ENCODE peak calls at places on chromosomes 13 and 19, in nine cellular contexts. K is gastrocnemius medialis, T is IMR-90, Q is A549, Z is uterus, I is stomach, J is adrenal gland, R is right lobe of liver, L is transverse colon. D is an unnamed sample.
A peak's percentile ranks its signal among the peaks of the same experiment; 100 is the strongest.

GRCh38 chr13:33761744-33762143 is 56.2 kb upstream of the RFC3 start:
- DNase-seq in I (no peak), L (no peak), R (no peak), Z (no peak), K (no peak), Q (peak; percentile 26), J (peak; percentile 51), T (no peak), D (no peak)

GRCh38 chr19:19306191-19306590 is 14.1 kb downstream of the SUGP1 start:
- DNase-seq in I (no peak), Q (no peak), K (no peak), J (no peak), R (no peak), Z (no peak), T (no peak), L (no peak), D (no peak)

GRCh38 chr13:81671103-81671502 is 1330.2 kb upstream of the SPRY2 start:
- DNase-seq in J (no peak), R (no peak), K (no peak), Q (no peak), L (no peak), T (no peak), Z (no peak), I (no peak), D (no peak)

GRCh38 chr13:93953856-93954255 is 525.6 kb downstream of the DCT start:
- DNase-seq in Z (no peak), Q (no peak), R (no peak), J (no peak), K (no peak), T (no peak), I (no peak), L (no peak), D (no peak)

GRCh38 chr19:33603377-33603776 is 18.4 kb upstream of the CHST8 start:
- DNase-seq in I (no peak), K (no peak), Z (no peak), R (no peak), L (no peak), J (no peak), T (no peak), Q (no peak), D (no peak)

GRCh38 chr13:85565652-85566051 is 233.6 kb downstream of the SLITRK6 start:
- DNase-seq in T (peak; percentile 28), R (no peak), Q (no peak), Z (no peak), J (no peak), K (no peak), I (no peak), L (no peak), D (no peak)

GRCh38 chr13:72255908-72256307 is 388.9 kb upstream of the DACH1 start:
- DNase-seq in Z (no peak), T (no peak), I (no peak), L (peak; percentile 42), R (no peak), J (peak; percentile 35), K (no peak), Q (peak; percentile 19), D (peak; percentile 65)

GRCh38 chr19:30450945-30451344 is 78.8 kb downstream of the ZNF536 start:
- DNase-seq in R (no peak), Q (no peak), Z (no peak), I (no peak), L (no peak), T (no peak), K (no peak), J (peak; percentile 16), D (no peak)

GRCh38 chr19:14434543-14435319 is 1.6 kb downstream of the PKN1 start:
- DNase-seq in T (peak; percentile 72), L (peak; percentile 59), J (peak; percentile 90), I (peak; percentile 71), Z (peak; percentile 72), Q (peak; percentile 73), R (peak; percentile 69), K (peak; percentile 10), D (peak; percentile 41)

GRCh38 chr13:106752584-106753202 is 184.8 kb upstream of the ARGLU1 start:
- DNase-seq in Q (no peak), I (no peak), T (no peak), K (no peak), Z (no peak), L (no peak), R (no peak), J (no peak), D (no peak)

GRCh38 chr13:76754414-76754813 is 131.8 kb downstream of the KCTD12 start:
- DNase-seq in Q (no peak), T (peak; percentile 60), K (peak; percentile 10), R (no peak), J (no peak), Z (no peak), I (no peak), L (no peak), D (peak; percentile 23)

GRCh38 chr13:113776231-113777125 is 17.5 kb downstream of the TMEM255B start:
- DNase-seq in R (no peak), Z (no peak), T (no peak), Q (no peak), K (no peak), J (no peak), I (peak; percentile 20), L (no peak), D (no peak)

GRCh38 chr19:20247016-20247683 is 80.1 kb downstream of the ZNF486 start:
- DNase-seq in Z (peak; percentile 48), I (peak; percentile 51), L (no peak), T (no peak), J (peak; percentile 21), K (no peak), Q (no peak), R (no peak), D (peak; percentile 54)

GRCh38 chr19:43789029-43789428 is 8.3 kb upstream of the KCNN4 start:
- DNase-seq in Z (no peak), I (no peak), R (no peak), L (no peak), T (peak; percentile 56), J (no peak), Q (peak; percentile 42), K (no peak), D (no peak)

GRCh38 chr19:45569619-45570421 is 14.8 kb downstream of the OPA3 start:
- DNase-seq in Q (peak; percentile 76), K (peak; percentile 48), L (peak; percentile 87), Z (no peak), J (peak; percentile 66), I (peak; percentile 76), T (no peak), R (peak; percentile 82), D (peak; percentile 67)

GRCh38 chr19:2003901-2004300 is 11.6 kb downstream of the BTBD2 start:
- DNase-seq in J (no peak), I (no peak), K (no peak), Q (no peak), Z (no peak), L (no peak), R (no peak), T (no peak), D (no peak)

GRCh38 chr19:5131031-5131865 is 162.3 kb downstream of the KDM4B start:
- DNase-seq in K (no peak), J (no peak), T (no peak), I (no peak), Q (no peak), R (no peak), Z (no peak), L (peak; percentile 44), D (no peak)

GRCh38 chr19:3383121-3383722 is 16.8 kb downstream of the NFIC start:
- DNase-seq in T (no peak), L (no peak), Q (no peak), K (peak; percentile 72), Z (peak; percentile 82), J (peak; percentile 54), R (peak; percentile 84), I (no peak), D (no peak)

GRCh38 chr13:105165449-105166125 is 1369.9 kb downstream of the EFNB2 start:
- DNase-seq in T (no peak), I (no peak), Q (no peak), R (no peak), Z (no peak), J (no peak), L (peak; percentile 10), K (no peak), D (no peak)

GRCh38 chr19:2337329-2337707 is 8.8 kb downstream of the SPPL2B start:
- DNase-seq in L (no peak), J (no peak), R (no peak), Z (peak; percentile 64), Q (no peak), I (no peak), K (no peak), T (peak; percentile 43), D (peak; percentile 88)

GRCh38 chr19:38134538-38135149 is 89.4 kb downstream of the DPF1 start:
- DNase-seq in Z (no peak), Q (peak; percentile 74), L (peak; percentile 16), I (peak; percentile 27), K (no peak), T (peak; percentile 37), J (no peak), R (no peak), D (peak; percentile 46)

GRCh38 chr19:16461630-16462051 is 10.1 kb downstream of the EPS15L1 start:
- DNase-seq in I (no peak), R (no peak), Z (no peak), J (no peak), L (no peak), T (no peak), K (peak; percentile 94), Q (no peak), D (no peak)

GRCh38 chr13:24106429-24106828 is 54.1 kb upstream of the SPATA13 start:
- DNase-seq in I (no peak), Z (no peak), K (no peak), T (no peak), L (no peak), R (peak; percentile 78), Q (no peak), J (no peak), D (peak; percentile 76)

GRCh38 chr13:41678842-41679241 is 221.5 kb downstream of the RGCC start:
- DNase-seq in I (no peak), R (no peak), K (no peak), Z (no peak), L (no peak), T (no peak), Q (no peak), J (no peak), D (no peak)
- H3K27ac ChIP-seq in I (no peak overlapping the region), R (no peak overlapping the region), K (no peak overlapping the region), Z (peak overlapping the region; percentile 49), L (peak overlapping the region; percentile 31), T (no peak overlapping the region), Q (no peak overlapping the region), J (no peak overlapping the region), D (no peak overlapping the region)

GRCh38 chr19:51367565-51368365 is 1.0 kb downstream of the CLDND2 start:
- DNase-seq in K (peak; percentile 98), L (peak; percentile 100), T (peak; percentile 98), Q (peak; percentile 99), J (peak; percentile 99), I (peak; percentile 99), R (peak; percentile 100), Z (peak; percentile 100), D (peak; percentile 99)
- TF ChIP-seq POLR2A in K (no peak), L (no peak), T (peak; percentile 57), Q (peak; percentile 92), J (no peak), I (no peak), R (peak; percentile 50), Z (no peak), D (no peak)

GRCh38 chr13:61954092-61954491 is 538.4 kb upstream of the PCDH20 start:
- DNase-seq in T (peak; percentile 0), L (no peak), J (no peak), K (no peak), R (no peak), I (no peak), Q (peak; percentile 20), Z (no peak), D (no peak)
- TF ChIP-seq CTCF in T (no peak), L (peak; percentile 4), J (peak; percentile 35), K (no peak), R (peak; percentile 35), I (no peak), Q (peak; percentile 39), Z (no peak), D (peak; percentile 36)

GRCh38 chr13:48156466-48156865 is 61.6 kb upstream of the MED4 start:
- DNase-seq in J (no peak), Q (no peak), L (peak; percentile 51), I (peak; percentile 30), T (no peak), R (no peak), K (no peak), Z (no peak), D (no peak)
- H3K27ac ChIP-seq in J (no peak overlapping the region), Q (peak overlapping the region; percentile 35), L (peak overlapping the region; percentile 43), I (peak overlapping the region; percentile 77), T (no peak overlapping the region), R (peak overlapping the region; percentile 30), K (no peak overlapping the region), Z (no peak overlapping the region), D (no peak overlapping the region)